ENCODE peak calls at places on chromosomes 1 and 21, in eight cellular contexts. R is dermis blood vessel endothelial cell; S is KBM-7; I is AG04450; J is neural progenitor cell; G is stimulated activated CD4-positive, alpha-beta T cell treated with anti-CD3 and anti-CD28 coated beads, Interleukin-15, amount 100 ng/mL, for 1 hour; D is fibroblast of lung; N is NCI-H1092. F is an unnamed sample.

GRCh38 chr1:3082571-3083516 is 13.8 kb downstream of the PRDM16 start:
- DNase-seq in D (no peak), G (no peak), J (no peak), N (no peak), S (no peak), I (no peak), R (no peak), F (no peak)

GRCh38 chr1:92975551-92976232 is 14.4 kb upstream of the DIPK1A start:
- DNase-seq in N (no peak), I (no peak), D (no peak), G (no peak), R (no peak), S (peak; percentile 49), J (no peak), F (no peak)

GRCh38 chr21:42063206-42063577 is 7.9 kb upstream of the UMODL1 start:
- DNase-seq in J (no peak), S (peak; percentile 49), G (no peak), R (no peak), I (no peak), D (no peak), N (peak; percentile 76), F (no peak)

GRCh38 chr21:25813917-25814316 is 79.1 kb downstream of the GABPA start:
- DNase-seq in N (no peak), S (no peak), J (no peak), G (no peak), I (no peak), D (no peak), R (no peak), F (no peak)

GRCh38 chr1:74197255-74197654 is 721 bp downstream of the LRRIQ3 start:
- DNase-seq in R (no peak), G (no peak), D (no peak), S (no peak), J (no peak), N (no peak), I (no peak), F (no peak)

GRCh38 chr1:182624582-182624981 is 20.4 kb upstream of the RGS16 start:
- DNase-seq in D (no peak), R (no peak), I (no peak), J (no peak), S (peak; percentile 43), G (no peak), N (no peak), F (no peak)

GRCh38 chr1:115748396-115749130 is 20.0 kb downstream of the CASQ2 start:
- DNase-seq in S (no peak), D (peak; percentile 72), I (no peak), G (no peak), R (no peak), N (no peak), J (no peak), F (peak; percentile 29)

GRCh38 chr1:46686255-46686654 is 14.6 kb downstream of the TEX38 start:
- DNase-seq in R (peak; percentile 72), G (no peak), S (no peak), N (no peak), I (no peak), J (no peak), D (no peak), F (no peak)

GRCh38 chr1:39639333-39640130 is at the start of gene HEYL:
- DNase-seq in R (peak; percentile 51), J (peak; percentile 91), N (no peak), D (peak; percentile 32), G (peak; percentile 67), S (peak; percentile 82), I (no peak), F (no peak)

GRCh38 chr1:111267801-111268508 is 22.7 kb upstream of the CHIA start:
- DNase-seq in N (no peak), I (no peak), R (no peak), J (no peak), D (no peak), G (no peak), S (no peak), F (no peak)

GRCh38 chr1:76682152-76682551 is 185.1 kb upstream of the ST6GALNAC5 start:
- DNase-seq in G (no peak), D (no peak), J (peak; percentile 27), S (no peak), I (no peak), N (no peak), R (no peak), F (no peak)

GRCh38 chr1:119442756-119443155 is 27.8 kb downstream of the HSD3B2 start:
- DNase-seq in I (no peak), S (no peak), J (no peak), D (no peak), R (no peak), N (no peak), G (no peak), F (no peak)

GRCh38 chr1:61424382-61424781 is 300.6 kb downstream of the TM2D1 start:
- DNase-seq in D (no peak), I (no peak), R (no peak), J (no peak), N (no peak), S (peak; percentile 11), G (no peak), F (no peak)

GRCh38 chr1:10508511-10508951 is 33.8 kb downstream of the PEX14 start:
- DNase-seq in G (no peak), N (peak; percentile 53), I (no peak), D (peak; percentile 63), J (peak; percentile 69), R (no peak), S (no peak), F (no peak)

GRCh38 chr1:10979483-10979920 is 33.0 kb upstream of the TARDBP start:
- DNase-seq in D (peak; percentile 18), I (no peak), S (no peak), G (no peak), N (no peak), R (peak; percentile 70), J (peak; percentile 50), F (no peak)

GRCh38 chr1:149884433-149885363 is 14.7 kb upstream of the BOLA1 start:
- DNase-seq in D (peak; percentile 36), I (no peak), R (peak; percentile 27), N (no peak), S (peak; percentile 91), J (peak; percentile 33), G (no peak), F (no peak)

GRCh38 chr1:54390655-54391054 is 15.5 kb downstream of the SSBP3 start:
- DNase-seq in I (no peak), J (no peak), G (no peak), S (no peak), N (no peak), R (no peak), D (no peak), F (no peak)

GRCh38 chr21:45228656-45229240 is 58.9 kb downstream of the POFUT2 start:
- DNase-seq in J (no peak), G (no peak), R (no peak), I (no peak), D (peak; percentile 30), N (no peak), S (no peak), F (no peak)

GRCh38 chr1:76079475-76080227 is 5.1 kb downstream of the ST6GALNAC3 start:
- DNase-seq in I (no peak), J (no peak), G (no peak), N (no peak), R (no peak), D (no peak), S (no peak), F (no peak)

GRCh38 chr1:11617314-11617713 is 36.9 kb downstream of the FBXO2 start:
- DNase-seq in I (no peak), D (no peak), J (no peak), N (peak; percentile 48), G (no peak), R (no peak), S (no peak), F (no peak)